ENCODE peak calls at places on chromosomes 2 and 18, in seven cellular contexts. Q is body of pancreas, B is psoas muscle, J is Peyer's patch, E is breast epithelium, H is tibial nerve, F is PC-9. O is an unnamed sample.

GRCh38 chr2:8447610-8448221 is 234.1 kb upstream of the ID2 start:
- DNase-seq in H (no peak), E (no peak), J (no peak), F (no peak), Q (no peak), B (no peak), O (no peak)

GRCh38 chr18:48019557-48019956 is 89.1 kb upstream of the SMAD2 start:
- DNase-seq in F (no peak), H (no peak), E (no peak), Q (no peak), J (no peak), B (no peak), O (no peak)

GRCh38 chr2:23399674-23400261 is 14.8 kb downstream of the KLHL29 start:
- DNase-seq in F (no peak), E (no peak), H (no peak), B (no peak), J (no peak), Q (no peak), O (no peak)

GRCh38 chr2:9990735-9991134 is 39.2 kb downstream of the GRHL1 start:
- DNase-seq in J (no peak), H (peak; percentile 56), F (no peak), B (peak; percentile 55), Q (peak; percentile 66), E (no peak), O (no peak)

GRCh38 chr2:239932881-239933735 is 92.0 kb downstream of the NDUFA10 start:
- DNase-seq in H (no peak), F (no peak), Q (peak; percentile 1), J (peak; percentile 33), E (no peak), B (no peak), O (no peak)

GRCh38 chr2:234966340-234966739 is 14.5 kb downstream of the SH3BP4 start:
- DNase-seq in J (no peak), F (no peak), B (no peak), Q (no peak), H (no peak), E (no peak), O (no peak)

GRCh38 chr2:157839162-157839801 is 36.8 kb downstream of the ACVR1 start:
- DNase-seq in J (no peak), E (no peak), B (peak; percentile 23), H (no peak), F (peak; percentile 8), Q (no peak), O (no peak)

GRCh38 chr2:232315923-232316299 is 62.6 kb upstream of the ALPP start:
- DNase-seq in Q (no peak), E (no peak), H (no peak), B (no peak), J (peak; percentile 39), F (no peak), O (no peak)

GRCh38 chr2:20438334-20439192 is 8.3 kb upstream of the RHOB start:
- DNase-seq in F (no peak), E (no peak), B (no peak), H (peak; percentile 72), Q (peak; percentile 68), J (no peak), O (no peak)

DNA sequence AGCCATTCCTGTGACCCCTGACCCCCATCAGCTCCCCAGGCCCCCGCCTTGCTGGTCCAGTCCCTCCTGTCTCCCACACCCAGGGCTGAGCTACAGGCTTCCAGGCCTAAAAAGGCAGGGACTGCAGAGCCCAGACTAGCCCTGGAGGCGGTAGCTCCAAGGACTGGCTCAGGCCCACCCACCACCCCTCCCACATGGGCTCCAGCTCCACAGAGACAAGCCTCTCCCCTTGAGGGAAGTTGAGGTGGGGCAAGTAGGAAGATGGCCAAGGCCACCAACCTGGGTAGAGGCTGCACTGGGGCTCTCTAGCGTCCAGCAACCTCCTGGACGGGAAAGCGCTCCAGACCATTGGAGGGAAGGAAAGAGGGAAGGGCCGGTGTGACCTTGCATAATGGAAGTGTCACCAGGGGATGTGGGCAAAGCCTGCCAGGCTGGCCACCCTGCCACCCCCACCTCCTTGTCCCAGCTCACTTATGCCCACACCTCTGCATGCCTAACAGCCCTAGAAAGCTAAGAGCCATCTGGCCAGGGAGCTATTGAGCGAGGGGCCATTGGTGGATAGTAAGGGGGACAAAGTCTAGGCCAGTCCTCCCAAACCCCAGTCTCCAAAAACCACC is 63.1 kb downstream of the TNS1 start:
- DNase-seq in H (no peak), E (no peak), F (no peak), Q (no peak), J (no peak), B (peak; percentile 12), O (no peak)
- H3K27ac ChIP-seq in H (no peak overlapping the region), E (peak overlapping the region; percentile 96), F (no peak overlapping the region), Q (peak overlapping the region; percentile 68), J (peak overlapping the region; percentile 25), B (peak overlapping the region; percentile 87), O (no peak overlapping the region)

DNA sequence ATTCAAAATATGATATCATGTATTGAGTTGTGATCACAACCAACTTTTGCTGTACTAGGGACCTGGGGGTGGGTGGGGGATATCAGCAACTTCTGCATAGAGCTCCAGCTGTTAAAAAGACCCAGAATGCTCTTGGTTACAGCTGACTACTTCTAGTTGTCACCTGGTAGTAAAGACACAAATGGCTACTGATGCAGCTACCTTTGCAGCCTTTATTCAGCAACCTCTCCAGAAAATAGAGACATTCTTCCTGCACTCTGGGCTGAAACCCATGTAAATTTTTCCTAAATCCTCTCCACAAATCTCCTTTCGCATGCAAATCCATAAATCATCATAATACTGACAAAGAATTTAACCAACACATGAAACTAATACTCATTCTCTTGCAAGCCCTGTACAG is 238.3 kb downstream of the TCF4 start:
- DNase-seq in J (no peak), B (no peak), E (no peak), F (no peak), Q (no peak), H (no peak), O (no peak)
- H3K4me3 ChIP-seq in J (no peak overlapping the region), B (no peak overlapping the region), E (no peak overlapping the region), F (no peak overlapping the region), Q (no peak overlapping the region), H (no peak overlapping the region), O (no peak overlapping the region)

GRCh38 chr2:127124426-127124825 is 17.5 kb upstream of the BIN1 start:
- DNase-seq in H (no peak), Q (no peak), F (no peak), E (no peak), B (no peak), J (no peak), O (no peak)

GRCh38 chr2:127118467-127118866 is 11.5 kb upstream of the BIN1 start:
- DNase-seq in Q (no peak), J (no peak), E (no peak), B (no peak), F (no peak), H (no peak), O (no peak)

GRCh38 chr2:127121776-127122176 is 14.8 kb upstream of the BIN1 start:
- DNase-seq in Q (no peak), J (no peak), E (no peak), H (no peak), F (no peak), B (peak; percentile 86), O (no peak)

GRCh38 chr2:127122351-127123027 is 15.5 kb upstream of the BIN1 start:
- DNase-seq in B (no peak), J (no peak), E (no peak), F (no peak), Q (no peak), H (no peak), O (no peak)

DNA sequence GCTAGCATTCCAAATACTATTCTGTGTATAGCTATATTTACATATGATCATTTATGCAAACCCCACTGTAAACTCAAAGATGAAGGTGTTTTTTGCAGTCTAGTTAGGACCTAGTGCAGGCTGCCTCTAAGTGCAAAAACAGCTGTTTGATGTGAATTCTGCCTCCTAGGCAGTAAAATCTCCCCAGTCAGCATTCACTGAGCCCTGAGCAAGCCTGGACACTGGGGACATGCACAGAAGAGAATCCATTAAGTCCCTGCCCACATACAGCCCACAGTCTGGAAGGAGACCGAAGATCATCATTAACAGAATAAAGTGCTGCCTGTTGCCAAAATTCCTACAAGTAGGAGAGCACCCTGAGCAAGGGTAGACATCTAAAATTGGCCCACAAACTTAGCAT is 14.4 kb upstream of the BIN1 start:
- DNase-seq in J (no peak), H (no peak), B (no peak), Q (no peak), E (no peak), F (no peak), O (no peak)
- H3K4me1 ChIP-seq in J (no peaks in the 10 kb centered on the region), H (no peaks in the 10 kb centered on the region), B (no peaks in the 10 kb centered on the region), Q (no peaks in the 10 kb centered on the region), E (no peaks in the 10 kb centered on the region), F (no peaks in the 10 kb centered on the region), O (no peaks in the 10 kb centered on the region)

GRCh38 chr2:75679556-75679955 is 31.2 kb downstream of the GCFC2 start:
- DNase-seq in H (no peak), F (no peak), E (no peak), B (no peak), Q (no peak), J (no peak), O (no peak)
- H3K27ac ChIP-seq in H (no peak overlapping the region), F (no peak overlapping the region), E (no peak overlapping the region), B (no peak overlapping the region), Q (no peak overlapping the region), J (no peak overlapping the region), O (no peak overlapping the region)

DNA sequence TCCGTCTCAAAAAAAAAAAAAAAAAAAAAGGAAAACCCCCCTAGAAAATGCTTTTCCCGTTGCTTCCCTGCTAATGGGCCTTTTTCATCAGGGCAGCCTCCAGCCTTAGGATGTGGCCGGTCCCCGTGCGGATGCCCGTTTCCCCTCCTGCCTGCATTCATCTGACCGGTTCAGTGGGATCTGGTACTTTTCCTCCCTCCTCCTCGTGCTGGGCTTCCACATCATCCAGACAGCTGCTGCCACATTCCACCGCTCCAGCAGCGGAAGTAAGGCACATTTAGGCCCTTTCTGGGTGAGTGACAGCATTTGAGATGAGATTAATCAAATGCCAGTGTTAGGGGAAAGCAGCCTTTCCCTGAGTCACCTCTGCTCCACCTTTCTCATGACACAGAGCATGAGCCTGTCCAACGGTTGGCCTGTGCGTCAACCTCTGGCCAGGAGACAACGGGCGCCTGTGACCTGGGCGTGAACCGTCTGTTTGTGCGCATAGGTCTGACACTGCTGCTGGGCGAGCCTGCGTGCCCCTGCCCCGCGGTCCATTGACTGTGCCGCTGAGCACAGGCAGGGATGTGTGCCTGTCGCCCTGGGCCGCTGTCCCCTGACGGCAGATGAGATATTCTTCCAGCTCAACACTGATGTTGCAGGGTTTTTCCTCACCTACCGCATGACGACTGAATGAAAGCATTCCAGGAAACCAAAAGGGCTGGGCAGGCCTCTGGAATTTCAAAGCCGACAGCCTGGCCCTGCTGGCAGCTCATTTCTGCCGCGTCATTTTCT is 174.0 kb downstream of the TGIF1 start:
- DNase-seq in E (peak; percentile 88), H (peak; percentile 50), J (peak; percentile 89), B (peak; percentile 82), Q (peak; percentile 67), F (peak; percentile 94), O (no peak)
- H3K4me3 ChIP-seq in E (no peak overlapping the region), H (no peak overlapping the region), J (no peak overlapping the region), B (peak overlapping the region; percentile 33), Q (no peak overlapping the region), F (peak overlapping the region; percentile 58), O (no peak overlapping the region)

DNA sequence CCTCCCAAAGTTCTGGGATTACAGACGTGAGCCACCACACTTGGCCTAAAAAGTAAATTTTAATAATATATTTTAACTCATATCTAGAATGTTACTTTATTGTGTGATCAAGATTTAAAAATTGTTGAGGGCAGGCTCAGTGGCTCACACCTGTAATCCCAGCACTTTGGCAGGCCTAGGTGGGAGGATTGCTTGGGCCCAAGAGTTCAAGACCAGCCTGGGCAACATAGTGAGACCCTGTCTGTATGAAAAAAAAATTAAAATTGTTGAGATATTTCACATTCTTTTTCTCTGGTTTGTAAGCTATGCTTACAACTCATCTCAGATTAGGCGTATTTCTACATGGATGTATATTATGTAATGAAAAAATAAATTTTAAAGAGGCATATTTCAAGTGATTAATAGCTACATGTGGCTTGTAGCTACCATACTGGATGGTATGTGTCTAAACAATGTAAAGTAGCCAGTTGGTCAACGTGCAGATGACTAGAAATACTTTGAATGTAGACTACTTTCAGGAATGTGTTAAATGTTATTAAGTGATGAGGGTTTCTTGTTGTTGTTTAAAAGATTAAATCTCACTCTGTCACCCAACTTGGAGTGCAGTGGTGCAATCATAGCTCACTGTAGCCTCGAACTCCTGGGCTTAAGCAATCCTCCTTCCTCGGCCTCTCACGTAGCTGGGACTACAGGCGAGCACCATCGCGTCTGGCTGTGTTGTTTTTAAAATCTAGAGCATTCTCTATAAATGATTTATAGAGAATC is 5.9 kb downstream of the RAB10 start:
- DNase-seq in B (no peak), H (no peak), E (no peak), Q (no peak), J (no peak), F (no peak), O (no peak)
- H3K4me1 ChIP-seq in B (peaks cover 67% of the 10 kb centered on the region), H (peaks cover 15% of the 10 kb centered on the region), E (no peaks in the 10 kb centered on the region), Q (peaks cover 57% of the 10 kb centered on the region), J (peaks cover 15% of the 10 kb centered on the region), F (peaks cover 36% of the 10 kb centered on the region), O (peaks cover 13% of the 10 kb centered on the region)